ENCODE peak calls at places on chromosomes 3 and 15, in four cellular contexts. C is T-helper 2 cell; W is uterus; H is activated CD4-positive, alpha-beta T cell treated with anti-CD3 and anti-CD28 coated beads for 48 hours. Y is an unnamed sample.

GRCh38 chr3:49377483-49377882 is 19.3 kb upstream of the GPX1 start:
- DNase-seq in C (no peak), W (no peak), H (peak; percentile 75), Y (peak; percentile 77)

GRCh38 chr15:62337934-62338333 is 172.8 kb upstream of the C2CD4B start:
- DNase-seq in C (no peak), W (no peak), H (no peak), Y (no peak)

GRCh38 chr15:29045717-29046116 is 159.9 kb downstream of the APBA2 start:
- DNase-seq in C (no peak), W (no peak), H (peak; percentile 47), Y (no peak)

GRCh38 chr3:186854954-186855353 is 12.4 kb downstream of the ADIPOQ start:
- DNase-seq in C (no peak), W (no peak), H (no peak), Y (no peak)

GRCh38 chr3:147661916-147662315 is 252.8 kb downstream of the ZIC1 start:
- DNase-seq in C (no peak), W (no peak), H (no peak), Y (no peak)

GRCh38 chr3:38616111-38616510 is 33.4 kb downstream of the SCN5A start:
- DNase-seq in C (no peak), W (no peak), H (no peak), Y (no peak)

GRCh38 chr3:14117468-14118399 is 6.9 kb downstream of the CHCHD4 start:
- DNase-seq in C (no peak), W (no peak), H (no peak), Y (no peak)

GRCh38 chr3:120440001-120440703 is 10.6 kb downstream of the FSTL1 start:
- DNase-seq in C (no peak), W (no peak), H (no peak), Y (no peak)